ENCODE peak calls at places on chromosomes 16 and 17, in five cellular contexts. V, X, D, J and Y are unnamed samples.

GRCh38 chr16:85712841-85713240 is 24.1 kb upstream of the GINS2 start:
- DNase-seq in V (no peak), X (no peak), D (no peak), J (no peak), Y (no peak)

GRCh38 chr17:42378597-42379594 is 9.3 kb downstream of the STAT3 start:
- DNase-seq in V (peak; percentile 35), X (peak; percentile 32), D (no peak), J (peak; percentile 42), Y (no peak)

GRCh38 chr16:77789085-77789611 is 784 bp downstream of the VAT1L start:
- DNase-seq in V (no peak), X (no peak), D (no peak), J (no peak), Y (no peak)

GRCh38 chr17:17363638-17364337 is 60.6 kb downstream of the NT5M start:
- DNase-seq in V (no peak), X (no peak), D (peak; percentile 49), J (no peak), Y (no peak)

GRCh38 chr17:13921841-13922776 is 147.2 kb upstream of the COX10 start:
- DNase-seq in V (no peak), X (no peak), D (no peak), J (no peak), Y (no peak)

GRCh38 chr17:42474270-42474669 is 15.6 kb downstream of the ATP6V0A1 start:
- DNase-seq in V (no peak), X (no peak), D (no peak), J (no peak), Y (no peak)

GRCh38 chr16:68776821-68777485 is 39.9 kb downstream of the CDH1 start:
- DNase-seq in V (no peak), X (peak; percentile 53), D (no peak), J (no peak), Y (no peak)

GRCh38 chr16:51542856-51543510 is 391.9 kb upstream of the SALL1 start:
- DNase-seq in V (no peak), X (no peak), D (no peak), J (peak; percentile 51), Y (no peak)

GRCh38 chr17:41013181-41013580 is 4.3 kb upstream of the KRTAP3-1 start:
- DNase-seq in V (no peak), X (no peak), D (no peak), J (no peak), Y (peak; percentile 6)

GRCh38 chr17:8870406-8871040 is 3.0 kb upstream of the PIK3R6 start:
- DNase-seq in V (no peak), X (no peak), D (no peak), J (no peak), Y (no peak)

GRCh38 chr17:37813753-37814152 is 68.9 kb upstream of the HNF1B start:
- DNase-seq in V (no peak), X (no peak), D (no peak), J (peak; percentile 42), Y (peak; percentile 48)

GRCh38 chr16:12337776-12338655 is 361.5 kb downstream of the SNX29 start:
- DNase-seq in V (no peak), X (no peak), D (no peak), J (no peak), Y (no peak)

GRCh38 chr17:82696916-82697807 is 1.3 kb downstream of the RAB40B start:
- DNase-seq in V (no peak), X (peak; percentile 56), D (no peak), J (no peak), Y (no peak)

GRCh38 chr17:41773190-41773588 is 13.3 kb downstream of the JUP start:
- DNase-seq in V (no peak), X (no peak), D (peak; percentile 86), J (peak; percentile 89), Y (peak; percentile 92)

GRCh38 chr16:85349413-85350145 is 237.3 kb upstream of the CIBAR2 start:
- DNase-seq in V (no peak), X (no peak), D (no peak), J (no peak), Y (no peak)

GRCh38 chr16:46929378-46930332 is 43.8 kb downstream of the DNAJA2 start:
- DNase-seq in V (peak; percentile 64), X (peak; percentile 81), D (peak; percentile 88), J (peak; percentile 47), Y (peak; percentile 57)

GRCh38 chr17:44916781-44917241 is 1.5 kb upstream of the GFAP start:
- DNase-seq in V (no peak), X (no peak), D (no peak), J (peak; percentile 32), Y (peak; percentile 81)

GRCh38 chr17:79831367-79832210 is 7.7 kb downstream of the CBX4 start:
- DNase-seq in V (no peak), X (no peak), D (peak; percentile 78), J (peak; percentile 60), Y (no peak)

GRCh38 chr17:80604007-80604728 is 59.5 kb downstream of the RPTOR start:
- DNase-seq in V (no peak), X (no peak), D (no peak), J (no peak), Y (no peak)

GRCh38 chr17:17849147-17849820 is 12.5 kb upstream of the SREBF1 start:
- DNase-seq in V (peak; percentile 92), X (peak; percentile 34), D (peak; percentile 79), J (peak; percentile 53), Y (peak; percentile 93)

GRCh38 chr17:4194796-4195195 is 51.8 kb downstream of the CYB5D2 start:
- DNase-seq in V (no peak), X (no peak), D (no peak), J (no peak), Y (no peak)

DNA sequence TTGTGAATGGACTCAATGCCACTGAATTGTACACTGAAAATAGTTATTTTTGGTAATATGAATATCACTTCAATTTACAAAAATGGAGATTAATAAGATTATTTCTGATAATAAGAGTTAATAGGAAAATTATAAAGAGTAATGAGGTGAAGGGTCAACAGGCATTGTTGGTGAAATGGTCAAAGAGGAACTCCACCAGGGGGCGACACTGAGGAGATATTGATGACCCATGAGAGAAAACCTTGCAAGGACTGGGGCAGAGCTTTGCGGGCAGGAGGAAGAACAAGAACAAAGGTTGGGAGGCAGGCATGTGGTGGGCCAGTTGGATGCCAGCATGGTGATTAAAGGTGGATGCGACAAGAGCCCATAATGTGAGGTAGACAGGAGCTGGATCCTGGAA is 74.0 kb upstream of the XYLT1 start:
- DNase-seq in V (no peak), X (no peak), D (no peak), J (no peak), Y (no peak)
- TF ChIP-seq CTCF in V (peak; percentile 51), X (no peak), D (no peak), J (peak; percentile 26), Y (no peak)

DNA sequence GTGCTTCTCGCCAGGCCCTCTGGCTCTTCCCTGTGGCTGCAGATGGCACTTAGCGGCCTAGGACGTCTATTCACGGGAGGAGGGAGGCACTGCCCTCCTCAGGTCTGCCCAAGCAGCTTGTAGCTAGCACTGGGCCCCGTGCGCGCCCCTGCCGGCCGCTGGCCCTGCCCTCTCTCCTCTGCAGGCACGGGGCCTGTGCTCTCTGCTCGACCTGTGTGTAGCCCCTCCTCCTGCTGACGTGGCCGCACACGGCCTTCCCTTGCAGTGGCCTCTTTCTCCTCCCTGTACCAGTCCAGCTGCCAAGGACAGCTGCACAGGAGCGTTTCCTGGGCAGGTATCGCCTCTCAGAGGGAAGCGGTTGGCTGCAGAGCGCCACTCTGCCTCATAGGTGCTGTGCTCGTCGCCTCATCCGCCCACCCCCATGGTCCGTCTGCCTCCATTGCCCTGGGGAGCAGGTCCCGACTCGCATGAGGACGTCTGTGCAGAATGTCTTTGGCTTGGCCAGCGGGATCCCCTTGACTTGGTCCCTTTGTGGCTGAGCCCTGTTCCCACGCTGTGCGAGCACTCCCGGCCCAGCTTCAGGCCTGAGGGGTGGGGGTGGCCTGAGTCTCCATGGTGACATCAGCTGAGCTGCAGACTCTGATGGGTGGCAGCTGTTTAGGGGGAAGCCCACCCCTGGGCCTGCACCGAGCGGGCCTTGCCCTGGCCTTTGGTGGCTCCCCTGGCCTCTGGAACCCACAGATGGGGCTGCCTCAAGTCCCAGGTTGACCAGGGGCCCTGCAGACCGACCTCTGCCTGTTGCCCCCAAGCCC is 34.6 kb downstream of the TSC2 start:
- DNase-seq in V (no peak), X (no peak), D (no peak), J (peak; percentile 73), Y (no peak)
- TF ChIP-seq CTCF in V (no peak), X (no peak), D (no peak), J (no peak), Y (no peak)

DNA sequence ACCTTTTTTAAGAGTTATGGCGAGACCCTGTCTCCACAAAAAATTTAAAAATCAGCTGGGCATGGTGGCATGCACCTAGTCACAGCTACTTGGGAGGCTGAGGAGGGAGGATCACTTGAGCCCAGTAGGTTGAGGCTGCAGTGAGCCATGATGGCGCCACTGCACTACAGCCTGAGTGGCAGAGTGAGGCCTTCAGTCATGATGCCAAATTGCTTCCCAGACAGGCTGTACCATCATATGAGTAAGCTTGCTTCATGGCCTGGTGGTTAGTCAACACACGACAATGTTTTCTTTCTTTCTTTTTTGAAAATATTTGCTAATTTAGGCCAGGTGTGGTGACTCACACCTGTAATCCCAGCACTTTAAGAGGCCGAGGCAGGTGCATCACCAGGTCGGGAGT is 12.5 kb downstream of the NTAN1 start:
- DNase-seq in V (no peak), X (no peak), D (no peak), J (no peak), Y (peak; percentile 45)
- TF ChIP-seq CTCF in V (no peak), X (no peak), D (no peak), J (no peak), Y (no peak)

GRCh38 chr16:71352466-71352865 is 6.1 kb upstream of the CALB2 start:
- DNase-seq in V (no peak), X (no peak), D (no peak), J (no peak), Y (no peak)

GRCh38 chr16:71351558-71351901 is 7.0 kb upstream of the CALB2 start:
- DNase-seq in V (no peak), X (no peak), D (no peak), J (no peak), Y (peak; percentile 8)

GRCh38 chr16:71352963-71353460 is 5.5 kb upstream of the CALB2 start:
- DNase-seq in V (no peak), X (no peak), D (no peak), J (no peak), Y (no peak)

GRCh38 chr16:71348262-71349085 is 10.0 kb upstream of the CALB2 start:
- DNase-seq in V (no peak), X (no peak), D (no peak), J (no peak), Y (no peak)

DNA sequence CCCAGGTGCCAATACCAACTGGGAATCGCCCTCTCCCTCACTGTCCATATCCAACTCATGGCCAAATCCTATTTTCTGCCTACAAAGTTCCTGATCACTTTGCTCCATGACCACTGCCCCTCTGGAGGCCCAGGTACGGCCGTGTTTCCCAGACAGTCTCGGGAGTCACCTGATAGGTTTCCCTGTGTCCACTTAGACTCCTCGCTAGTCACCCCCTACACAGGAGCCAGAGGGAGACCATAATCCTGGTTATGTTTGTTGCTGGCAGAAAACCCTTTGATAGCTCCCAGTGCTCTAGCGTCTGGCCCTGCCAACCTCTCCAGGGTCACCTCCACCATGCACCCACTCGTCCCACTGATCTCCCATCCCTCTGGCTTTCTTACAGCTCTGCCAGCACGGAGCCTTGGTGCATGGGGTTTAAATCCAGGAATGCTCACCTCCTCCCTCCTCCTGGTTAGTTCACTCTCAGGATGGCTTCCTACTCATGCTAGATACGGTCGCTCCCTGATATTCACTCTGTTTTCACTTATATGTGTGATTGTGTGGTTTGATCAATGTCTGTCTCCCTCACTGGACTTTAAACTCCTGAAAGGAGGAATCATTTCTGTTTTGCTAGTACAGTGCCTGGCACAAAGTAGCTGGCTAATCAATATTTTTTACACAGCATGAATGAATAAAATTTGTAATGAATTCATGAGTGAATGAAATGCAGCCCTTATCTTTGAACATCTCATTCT is 7.5 kb upstream of the CALB2 start:
- DNase-seq in V (no peak), X (no peak), D (no peak), J (no peak), Y (no peak)
- TF ChIP-seq CTCF in V (no peak), X (no peak), D (no peak), J (no peak), Y (no peak)